ENCODE peak calls at places on chromosomes 1 and 21, in ten cellular contexts. L, W, H, E, G, J, S, M, Y and I are unnamed samples. For H3K36me3, the result is how much of the 10 kb centered on the place peaks cover.

GRCh38 chr1:178055093-178055492 is 38.8 kb upstream of the RASAL2 start:
- DNase-seq in L (no peak), W (peak), H (peak), E (no peak), G (no peak), J (no peak), S (peak), M (no peak), Y (no peak), I (peak)

GRCh38 chr1:248786106-248786665 is 30.6 kb upstream of the LYPD8 start:
- DNase-seq in L (no peak), W (no peak), H (no peak), E (no peak), G (no peak), J (no peak), S (no peak), M (no peak), Y (no peak), I (no peak)

GRCh38 chr1:197775282-197776262 is at the start of gene DENND1B:
- DNase-seq in L (no peak), W (peak), H (peak), E (peak), G (peak), J (peak), S (peak), M (peak), Y (peak), I (peak)

GRCh38 chr1:87336623-87337067 is 8.0 kb downstream of the LMO4 start:
- DNase-seq in L (no peak), W (no peak), H (peak), E (no peak), G (no peak), J (no peak), S (no peak), M (no peak), Y (peak), I (no peak)

GRCh38 chr1:224507771-224508523 is 73.3 kb upstream of the WDR26 start:
- DNase-seq in L (peak), W (no peak), H (no peak), E (no peak), G (no peak), J (no peak), S (no peak), M (no peak), Y (peak), I (no peak)

GRCh38 chr1:65791396-65791795 is 1.3 kb upstream of the PDE4B start:
- DNase-seq in L (no peak), W (no peak), H (no peak), E (no peak), G (no peak), J (peak), S (no peak), M (no peak), Y (peak), I (no peak)

GRCh38 chr1:226990133-226990716 is 50.1 kb downstream of the COQ8A start:
- DNase-seq in L (no peak), W (no peak), H (no peak), E (no peak), G (peak), J (no peak), S (peak), M (peak), Y (no peak), I (peak)

GRCh38 chr1:226365831-226366231 is 42.1 kb downstream of the PARP1 start:
- DNase-seq in L (no peak), W (peak), H (no peak), E (no peak), G (no peak), J (peak), S (no peak), M (no peak), Y (peak), I (no peak)

GRCh38 chr21:45525153-45525909 is 16.9 kb downstream of the SLC19A1 start:
- DNase-seq in L (no peak), W (no peak), H (no peak), E (peak), G (no peak), J (no peak), S (peak), M (no peak), Y (no peak), I (no peak)

GRCh38 chr1:212607206-212607923 is 1.2 kb upstream of the ATF3 start:
- DNase-seq in L (no peak), W (peak), H (peak), E (no peak), G (peak), J (no peak), S (peak), M (peak), Y (no peak), I (peak)

GRCh38 chr1:60727553-60727952 is 354.8 kb upstream of the NFIA start:
- DNase-seq in L (no peak), W (peak), H (no peak), E (no peak), G (no peak), J (no peak), S (no peak), M (no peak), Y (no peak), I (no peak)

GRCh38 chr1:180178511-180179161 is 24.0 kb downstream of the QSOX1 start:
- DNase-seq in L (no peak), W (peak), H (peak), E (no peak), G (peak), J (peak), S (peak), M (peak), Y (peak), I (peak)

GRCh38 chr1:7247683-7248401 is 462.6 kb downstream of the CAMTA1 start:
- DNase-seq in L (no peak), W (no peak), H (no peak), E (no peak), G (no peak), J (no peak), S (no peak), M (no peak), Y (no peak), I (no peak)

GRCh38 chr21:44948426-44949120 is 8.7 kb downstream of the SLX9 start:
- DNase-seq in L (no peak), W (no peak), H (no peak), E (peak), G (no peak), J (no peak), S (no peak), M (no peak), Y (no peak), I (no peak)

GRCh38 chr1:14946567-14947285 is 206.8 kb upstream of the TMEM51 start:
- DNase-seq in L (no peak), W (peak), H (no peak), E (no peak), G (no peak), J (peak), S (no peak), M (no peak), Y (peak), I (no peak)

GRCh38 chr21:41780337-41781046 is 13.6 kb upstream of the RIPK4 start:
- DNase-seq in L (no peak), W (no peak), H (no peak), E (no peak), G (no peak), J (no peak), S (no peak), M (no peak), Y (no peak), I (no peak)

GRCh38 chr1:110718452-110718851 is 43.7 kb upstream of the KCNA3 start:
- DNase-seq in L (no peak), W (no peak), H (no peak), E (no peak), G (no peak), J (no peak), S (peak), M (no peak), Y (no peak), I (no peak)

GRCh38 chr1:100530901-100531487 is 6.9 kb upstream of the GPR88 start:
- DNase-seq in L (peak), W (peak), H (no peak), E (no peak), G (peak), J (peak), S (no peak), M (no peak), Y (peak), I (no peak)

GRCh38 chr1:147641695-147642592 is 28.4 kb downstream of the ACP6 start:
- DNase-seq in L (no peak), W (peak), H (peak), E (no peak), G (peak), J (peak), S (no peak), M (peak), Y (no peak), I (peak)

GRCh38 chr1:23727362-23727811 is 15.9 kb upstream of the ELOA start:
- DNase-seq in L (no peak), W (peak), H (no peak), E (peak), G (no peak), J (peak), S (peak), M (no peak), Y (peak), I (no peak)

GRCh38 chr1:5585256-5585655 is 407.0 kb downstream of the NPHP4 start:
- DNase-seq in L (no peak), W (no peak), H (no peak), E (no peak), G (no peak), J (no peak), S (no peak), M (no peak), Y (no peak), I (no peak)

GRCh38 chr1:211210052-211210451 is 49.1 kb upstream of the RCOR3 start:
- DNase-seq in L (no peak), W (no peak), H (no peak), E (no peak), G (no peak), J (no peak), S (no peak), M (no peak), Y (no peak), I (no peak)

GRCh38 chr1:12453400-12454343 is 164.3 kb downstream of the DHRS3 start:
- DNase-seq in L (no peak), W (no peak), H (no peak), E (no peak), G (no peak), J (no peak), S (no peak), M (peak), Y (no peak), I (no peak)

GRCh38 chr21:31444061-31444460 is 100.0 kb upstream of the TIAM1 start:
- DNase-seq in L (no peak), W (no peak), H (no peak), E (no peak), G (no peak), J (peak), S (no peak), M (peak), Y (no peak), I (no peak)

GRCh38 chr21:35190201-35190701 is 141.1 kb upstream of the RUNX1 start:
- DNase-seq in L (no peak), W (peak), H (no peak), E (no peak), G (no peak), J (peak), S (no peak), M (no peak), Y (no peak), I (no peak)

GRCh38 chr1:166944186-166944967 is 31.0 kb downstream of the ILDR2 start:
- DNase-seq in L (no peak), W (peak), H (no peak), E (no peak), G (no peak), J (peak), S (no peak), M (peak), Y (no peak), I (no peak)

GRCh38 chr1:115677172-115677542 is 35.4 kb downstream of the VANGL1 start:
- DNase-seq in L (no peak), W (no peak), H (peak), E (no peak), G (no peak), J (no peak), S (no peak), M (no peak), Y (no peak), I (no peak)

GRCh38 chr1:9078035-9078948 is 8.9 kb upstream of the SLC2A5 start:
- DNase-seq in L (peak), W (peak), H (no peak), E (no peak), G (no peak), J (peak), S (no peak), M (no peak), Y (no peak), I (no peak)

GRCh38 chr1:196651637-196652215 is at the start of gene CFH:
- DNase-seq in L (peak), W (peak), H (no peak), E (no peak), G (peak), J (peak), S (no peak), M (no peak), Y (peak), I (no peak)

GRCh38 chr1:18874600-18874999 is 15.1 kb upstream of the TAS1R2 start:
- DNase-seq in L (no peak), W (no peak), H (no peak), E (no peak), G (no peak), J (no peak), S (no peak), M (no peak), Y (peak), I (no peak)

GRCh38 chr1:22818061-22818770 is 107.6 kb downstream of the EPHB2 start:
- DNase-seq in L (no peak), W (no peak), H (no peak), E (no peak), G (no peak), J (no peak), S (no peak), M (no peak), Y (peak), I (no peak)

GRCh38 chr1:42176902-42177519 is 12.5 kb upstream of the GUCA2A start:
- DNase-seq in L (no peak), W (peak), H (peak), E (no peak), G (peak), J (peak), S (no peak), M (peak), Y (peak), I (peak)

GRCh38 chr1:18009061-18009728 is 98.4 kb upstream of the IGSF21 start:
- DNase-seq in L (no peak), W (no peak), H (no peak), E (no peak), G (no peak), J (no peak), S (no peak), M (no peak), Y (no peak), I (peak)

GRCh38 chr1:205604825-205605544 is 26.8 kb downstream of the ELK4 start:
- DNase-seq in L (no peak), W (no peak), H (no peak), E (no peak), G (no peak), J (no peak), S (no peak), M (no peak), Y (no peak), I (no peak)

GRCh38 chr1:216459651-216460200 is 36.5 kb upstream of the USH2A start:
- DNase-seq in L (no peak), W (no peak), H (no peak), E (no peak), G (no peak), J (peak), S (no peak), M (no peak), Y (peak), I (no peak)

GRCh38 chr1:4027492-4028138 is 127.5 kb upstream of the C1orf174 start:
- DNase-seq in L (no peak), W (no peak), H (no peak), E (no peak), G (no peak), J (no peak), S (no peak), M (no peak), Y (no peak), I (peak)
- H3K4me3 ChIP-seq in L (no peak), W (no peak), H (no peak), E (no peak), G (no peak), J (no peak), S (no peak), M (no peak), Y (no peak), I (no peak)

DNA sequence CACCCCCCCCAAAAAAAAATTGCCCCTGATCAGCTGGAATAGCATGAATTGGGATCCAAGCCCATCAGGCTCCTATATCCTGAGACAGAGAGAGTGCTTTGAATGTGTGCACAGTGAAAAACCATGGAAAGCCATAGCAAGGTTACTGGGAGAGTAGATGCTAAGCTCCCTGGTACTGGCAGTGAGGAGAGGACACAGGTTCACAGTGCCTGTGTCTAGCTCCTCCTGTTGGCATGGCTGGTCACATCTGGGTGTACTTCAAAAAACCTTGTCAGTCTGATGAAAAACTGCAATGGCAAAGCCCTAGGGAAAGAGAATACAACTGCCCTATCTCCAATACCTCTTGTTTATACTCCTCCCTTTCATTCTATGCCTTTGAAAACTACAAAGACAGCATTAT is 12.9 kb downstream of the COPA start:
- DNase-seq in L (no peak), W (no peak), H (no peak), E (no peak), G (no peak), J (no peak), S (no peak), M (no peak), Y (no peak), I (no peak)
- H3K36me3 ChIP-seq in L (under half), W (under half), H (under half), E (half or more), G (half or more), J (half or more), S (half or more), M (half or more), Y (half or more), I (under half)

GRCh38 chr1:234498448-234499118 is 19.6 kb upstream of the TARBP1 start:
- DNase-seq in L (no peak), W (peak), H (no peak), E (no peak), G (no peak), J (no peak), S (no peak), M (no peak), Y (no peak), I (no peak)

GRCh38 chr1:234502785-234503184 is 23.8 kb upstream of the TARBP1 start:
- DNase-seq in L (no peak), W (no peak), H (no peak), E (no peak), G (no peak), J (no peak), S (no peak), M (no peak), Y (no peak), I (no peak)

GRCh38 chr1:234497589-234497988 is 18.6 kb upstream of the TARBP1 start:
- DNase-seq in L (no peak), W (no peak), H (no peak), E (no peak), G (no peak), J (no peak), S (no peak), M (no peak), Y (no peak), I (no peak)

GRCh38 chr1:234500269-234500668 is 21.3 kb upstream of the TARBP1 start:
- DNase-seq in L (no peak), W (peak), H (no peak), E (no peak), G (no peak), J (no peak), S (no peak), M (no peak), Y (no peak), I (no peak)

GRCh38 chr1:234499119-234500039 is 20.4 kb upstream of the TARBP1 start:
- DNase-seq in L (no peak), W (peak), H (peak), E (peak), G (peak), J (peak), S (peak), M (peak), Y (peak), I (peak)
- H3K4me3 ChIP-seq in L (no peak), W (no peak), H (no peak), E (peak), G (no peak), J (peak), S (no peak), M (no peak), Y (peak), I (no peak)

GRCh38 chr1:45604239-45604638 is 19.6 kb downstream of the CCDC17 start:
- DNase-seq in L (no peak), W (no peak), H (no peak), E (no peak), G (no peak), J (no peak), S (no peak), M (no peak), Y (no peak), I (no peak)
- H3K36me3 ChIP-seq in L (under half), W (under half), H (under half), E (under half), G (under half), J (under half), S (under half), M (under half), Y (under half), I (under half)

DNA sequence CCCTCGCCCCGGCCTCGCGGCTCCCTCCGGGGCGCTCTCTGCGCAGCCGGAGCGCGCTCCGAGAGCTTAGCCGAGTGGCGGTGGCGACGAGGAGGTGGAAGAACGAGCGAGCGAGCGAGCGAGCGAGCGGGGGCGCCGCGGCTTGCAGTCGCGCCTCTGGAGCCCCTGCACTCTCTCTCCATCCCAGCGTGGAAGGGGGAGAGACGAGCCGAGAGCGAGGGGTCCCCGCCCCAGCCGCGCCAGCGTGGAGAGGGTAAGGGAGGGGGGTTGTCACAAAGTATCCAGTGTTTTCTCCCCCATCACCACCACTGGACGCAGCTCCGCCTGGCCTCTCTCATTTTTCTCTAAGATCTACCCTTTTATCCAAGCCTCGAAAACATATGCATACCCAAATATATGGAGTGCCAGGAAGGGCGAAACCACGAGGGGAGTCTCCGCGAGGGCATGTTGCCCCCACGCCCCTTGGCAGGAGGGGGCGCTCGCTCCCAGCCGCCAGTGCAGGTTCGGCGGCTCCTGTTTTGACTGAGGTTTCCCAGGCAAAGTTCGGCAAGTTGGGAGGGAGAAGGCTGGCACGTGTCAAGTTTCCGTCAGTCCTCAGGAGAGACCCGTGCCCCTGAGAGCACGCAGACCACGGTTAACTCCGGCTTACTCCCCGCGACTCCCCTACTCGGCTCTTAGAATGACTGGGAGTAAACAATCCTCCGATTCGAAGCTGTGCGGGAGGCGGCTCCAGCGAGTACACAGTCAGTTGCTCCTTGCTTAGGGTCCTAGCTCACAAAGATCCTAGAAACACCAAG is 569 bp upstream of the DAB1 start:
- DNase-seq in L (no peak), W (no peak), H (peak), E (no peak), G (no peak), J (peak), S (peak), M (no peak), Y (peak), I (peak)
- H3K4me3 ChIP-seq in L (peak), W (no peak), H (peak), E (peak), G (no peak), J (peak), S (peak), M (no peak), Y (no peak), I (peak)

GRCh38 chr1:40762144-40762923 is 21.3 kb upstream of the KCNQ4 start:
- DNase-seq in L (no peak), W (no peak), H (no peak), E (no peak), G (no peak), J (no peak), S (no peak), M (no peak), Y (no peak), I (no peak)

GRCh38 chr1:40763742-40764532 is 19.6 kb upstream of the KCNQ4 start:
- DNase-seq in L (no peak), W (no peak), H (no peak), E (no peak), G (no peak), J (no peak), S (no peak), M (no peak), Y (peak), I (no peak)

GRCh38 chr1:40766560-40766959 is 17.0 kb upstream of the KCNQ4 start:
- DNase-seq in L (no peak), W (no peak), H (no peak), E (no peak), G (no peak), J (no peak), S (no peak), M (no peak), Y (peak), I (no peak)

GRCh38 chr1:40768146-40768990 is 15.2 kb upstream of the KCNQ4 start:
- DNase-seq in L (no peak), W (no peak), H (no peak), E (no peak), G (no peak), J (no peak), S (no peak), M (no peak), Y (peak), I (no peak)

GRCh38 chr1:40766017-40766416 is 17.6 kb upstream of the KCNQ4 start:
- DNase-seq in L (no peak), W (no peak), H (no peak), E (no peak), G (no peak), J (peak), S (no peak), M (no peak), Y (no peak), I (no peak)
- H3K36me3 ChIP-seq in L (under half), W (under half), H (under half), E (under half), G (half or more), J (under half), S (half or more), M (under half), Y (under half), I (under half)